ENCODE peak calls at places on chromosome 2, in six cellular contexts. D, K, O, N, I and U are unnamed samples.

GRCh38 chr2:239721991-239722759 is 303.0 kb downstream of the NDUFA10 start:
- DNase-seq in N (peak; percentile 26), O (no peak), K (no peak), D (no peak), I (no peak), U (no peak)

GRCh38 chr2:137888845-137889244 is 75.4 kb upstream of the HNMT start:
- DNase-seq in O (no peak), D (peak; percentile 13), K (peak; percentile 63), N (peak; percentile 53), I (no peak), U (no peak)

GRCh38 chr2:69604026-69604678 is 39.4 kb downstream of the AAK1 start:
- DNase-seq in I (no peak), K (peak; percentile 49), O (no peak), N (no peak), D (no peak), U (no peak)

GRCh38 chr2:233354500-233354924 is 218 bp downstream of the DGKD start:
- DNase-seq in I (no peak), O (no peak), K (no peak), N (no peak), D (no peak), U (no peak)

GRCh38 chr2:28160986-28161425 is 231.7 kb upstream of the FOSL2 start:
- DNase-seq in I (no peak), O (no peak), N (no peak), K (no peak), D (no peak), U (no peak)

GRCh38 chr2:235458839-235459273 is 35.0 kb upstream of the AGAP1 start:
- DNase-seq in I (no peak), D (no peak), K (peak; percentile 56), N (no peak), O (no peak), U (no peak)

GRCh38 chr2:207161247-207161646 is 4.5 kb downstream of the KLF7 start:
- DNase-seq in K (no peak), N (no peak), O (no peak), D (no peak), I (no peak), U (no peak)

GRCh38 chr2:124437811-124438210 is 412.7 kb downstream of the CNTNAP5 start:
- DNase-seq in N (no peak), O (no peak), D (no peak), I (no peak), K (no peak), U (no peak)

GRCh38 chr2:241252778-241253475 is 62.5 kb downstream of the HDLBP start:
- DNase-seq in O (no peak), I (no peak), D (no peak), N (no peak), K (no peak), U (no peak)
- TF ChIP-seq POLR2A in O (no peak), I (no peak), D (no peak), N (no peak), K (no peak), U (no peak)

GRCh38 chr2:61065706-61066688 is at the start of gene SANBR:
- DNase-seq in D (peak; percentile 74), I (peak; percentile 51), O (peak; percentile 90), N (peak; percentile 94), K (peak; percentile 90), U (peak; percentile 87)
- TF ChIP-seq POLR2A in D (no peak), I (peak; percentile 25), O (peak; percentile 76), N (peak; percentile 52), K (peak; percentile 42), U (peak; percentile 87)

GRCh38 chr2:203533696-203534471 is 1.2 kb downstream of the RAPH1 start:
- DNase-seq in N (no peak), I (no peak), D (no peak), O (no peak), K (no peak), U (no peak)
- TF ChIP-seq POLR2A in N (no peak), I (no peak), D (no peak), O (no peak), K (no peak), U (no peak)

GRCh38 chr2:85577386-85578242 is at the start of gene VAMP8:
- DNase-seq in D (peak; percentile 53), O (peak; percentile 94), K (peak; percentile 89), N (peak; percentile 91), I (no peak), U (no peak)
- TF ChIP-seq POLR2A in D (no peak), O (peak; percentile 71), K (no peak), N (peak; percentile 66), I (no peak), U (no peak)